ENCODE peak calls at places on chromosome 11, in nine cellular contexts. B is lower leg skin, Z is cardiac muscle cell, R is CD14-positive monocyte, A is BE2C, W is HepG2, N is mammary epithelial cell, S is epithelial cell of proximal tubule, P is fibroblast of lung. V is an unnamed sample.

GRCh38 chr11:60124802-60125432 is 36.5 kb downstream of the MS4A2 start:
- DNase-seq in P (no peak), Z (no peak), A (no peak), R (no peak), S (no peak), N (no peak), W (no peak), B (no peak), V (no peak)

GRCh38 chr11:121514401-121514981 is 61.7 kb upstream of the SORL1-AS1 start:
- DNase-seq in A (no peak), N (no peak), B (no peak), S (no peak), W (no peak), P (no peak), R (no peak), Z (no peak), V (no peak)

GRCh38 chr11:65305501-65306268 is 9.0 kb upstream of the CDC42EP2 start:
- DNase-seq in S (no peak), N (no peak), Z (peak; percentile 72), B (no peak), A (no peak), P (peak; percentile 64), R (no peak), W (peak; percentile 93), V (no peak)

GRCh38 chr11:123351375-123351774 is 78.7 kb upstream of the GRAMD1B start:
- DNase-seq in R (no peak), B (no peak), N (no peak), W (no peak), Z (peak; percentile 44), S (no peak), A (peak; percentile 71), P (no peak), V (no peak)

GRCh38 chr11:1650918-1651262 is 21.3 kb downstream of the KRTAP5-5 start:
- DNase-seq in Z (no peak), N (peak; percentile 5), A (no peak), P (no peak), W (no peak), R (no peak), B (no peak), S (no peak), V (no peak)

GRCh38 chr11:118657238-118657637 is 22.2 kb downstream of the TREH start:
- DNase-seq in P (no peak), N (no peak), A (no peak), W (no peak), R (no peak), B (no peak), S (no peak), Z (no peak), V (no peak)

GRCh38 chr11:114307524-114308203 is 11.5 kb downstream of the NNMT start:
- DNase-seq in A (no peak), B (peak; percentile 91), N (peak; percentile 75), W (peak; percentile 23), Z (peak; percentile 98), S (no peak), P (peak; percentile 93), R (no peak), V (no peak)

GRCh38 chr11:8719260-8720190 is 36.9 kb downstream of the RPL27A start:
- DNase-seq in N (peak; percentile 77), P (peak; percentile 98), Z (peak; percentile 84), W (peak; percentile 48), B (peak; percentile 91), A (no peak), R (no peak), S (peak; percentile 60), V (no peak)

GRCh38 chr11:61966673-61967176 is 709 bp downstream of the FTH1 start:
- DNase-seq in Z (peak; percentile 58), S (no peak), W (no peak), R (no peak), B (peak; percentile 86), A (no peak), P (peak; percentile 43), N (peak; percentile 66), V (peak; percentile 24)

GRCh38 chr11:102914238-102915043 is 39.7 kb upstream of the MMP12 start:
- DNase-seq in P (peak; percentile 31), N (peak; percentile 28), R (no peak), S (no peak), Z (peak; percentile 59), W (peak; percentile 4), B (no peak), A (no peak), V (no peak)

GRCh38 chr11:818396-819128 is at the start of gene PNPLA2:
- DNase-seq in R (no peak), W (peak; percentile 74), N (peak; percentile 50), B (no peak), P (no peak), Z (peak; percentile 78), S (no peak), A (no peak), V (no peak)

GRCh38 chr11:115134886-115135285 is 369.3 kb downstream of the CADM1 start:
- DNase-seq in N (no peak), W (no peak), Z (no peak), R (no peak), B (no peak), A (no peak), S (no peak), P (no peak), V (no peak)

GRCh38 chr11:38130514-38130913 is 1532.5 kb upstream of the RAG2 start:
- DNase-seq in S (no peak), B (no peak), R (no peak), Z (no peak), P (no peak), A (no peak), N (no peak), W (no peak), V (no peak)

GRCh38 chr11:106456651-106457050 is 379.2 kb downstream of the AASDHPPT start:
- DNase-seq in B (no peak), W (no peak), S (no peak), Z (no peak), A (no peak), R (no peak), P (peak; percentile 70), N (peak; percentile 70), V (no peak)

GRCh38 chr11:86990079-86990478 is 34.9 kb upstream of the FZD4 start:
- DNase-seq in W (no peak), Z (no peak), S (no peak), N (no peak), P (peak; percentile 40), A (no peak), R (no peak), B (no peak), V (no peak)

DNA sequence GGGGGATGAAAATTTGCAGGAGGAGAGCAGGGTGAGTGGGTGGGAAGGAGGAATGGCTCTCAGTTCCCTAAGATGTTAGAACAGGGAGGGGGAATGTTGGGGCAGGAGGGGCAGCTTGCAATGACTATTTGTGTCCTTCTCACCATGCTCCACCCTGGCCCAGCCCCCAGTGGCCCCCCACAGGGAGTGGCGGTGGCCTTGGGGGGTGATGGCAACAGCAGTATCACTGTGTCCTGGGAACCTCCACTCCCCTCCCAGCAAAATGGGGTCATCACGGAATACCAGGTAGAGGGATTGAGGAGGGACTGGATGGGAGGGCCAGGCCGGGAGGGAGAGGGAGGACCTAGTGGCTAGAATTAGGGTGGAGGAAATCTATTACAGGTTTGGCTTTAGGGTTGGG is 10.2 kb downstream of the ROBO3 start:
- DNase-seq in A (no peak), N (no peak), R (no peak), P (no peak), Z (no peak), S (no peak), B (peak; percentile 83), W (no peak), V (no peak)
- TF ChIP-seq CTCF in A (no peak), N (no peak), R (no peak), P (no peak), Z (no peak), S (no peak), B (no peak), W (no peak), V (no peak)

DNA sequence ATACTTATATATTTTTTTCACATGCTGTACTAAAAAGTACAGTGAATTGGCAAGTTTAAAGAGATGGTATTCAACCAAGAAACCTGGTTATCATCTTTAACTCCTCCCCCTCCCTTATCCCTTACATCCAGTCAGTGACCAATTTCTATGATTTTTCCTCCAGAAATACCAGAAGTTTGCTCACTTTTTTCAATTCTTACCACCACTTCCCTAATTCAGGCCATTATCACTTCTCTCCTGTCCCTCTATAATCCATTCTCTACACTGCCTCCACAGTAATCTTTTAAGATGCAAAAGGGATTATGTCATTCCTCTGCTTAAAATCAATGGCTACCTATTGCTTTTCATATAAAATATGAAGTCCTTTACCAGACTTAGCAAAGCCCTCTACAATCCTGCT is 62.8 kb downstream of the CEP57 start:
- DNase-seq in P (no peak), R (no peak), A (no peak), B (no peak), W (no peak), Z (no peak), N (no peak), S (no peak), V (no peak)
- TF ChIP-seq CTCF in P (no peak), R (no peak), A (no peak), B (no peak), W (no peak), Z (no peak), N (no peak), S (no peak), V (no peak)

DNA sequence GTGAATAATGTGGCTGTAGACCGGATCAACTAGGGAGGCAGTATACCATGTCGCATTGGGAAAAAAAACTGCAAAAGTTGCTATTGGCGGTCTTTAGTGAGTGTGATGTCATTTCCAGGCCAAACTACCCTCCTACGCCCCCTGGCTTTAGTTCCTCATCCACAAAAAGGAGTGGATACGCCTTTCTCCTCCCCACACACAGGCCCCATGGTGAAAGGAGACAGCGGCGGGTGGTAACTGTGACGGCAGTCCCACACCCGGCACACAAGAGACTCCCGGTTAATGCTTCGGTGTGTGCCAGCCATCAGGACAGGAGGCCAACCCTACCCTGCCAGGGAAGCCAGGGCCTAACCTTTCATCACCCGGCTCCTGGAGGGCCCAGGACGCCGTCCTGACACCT is 11.0 kb downstream of the TP53I11 start:
- DNase-seq in W (peak; percentile 7), B (no peak), R (no peak), Z (peak; percentile 44), A (no peak), S (no peak), N (no peak), P (no peak), V (no peak)
- TF ChIP-seq CTCF in W (no peak), B (no peak), R (peak; percentile 46), Z (peak; percentile 39), A (peak; percentile 25), S (peak; percentile 13), N (no peak), P (peak; percentile 44), V (no peak)

DNA sequence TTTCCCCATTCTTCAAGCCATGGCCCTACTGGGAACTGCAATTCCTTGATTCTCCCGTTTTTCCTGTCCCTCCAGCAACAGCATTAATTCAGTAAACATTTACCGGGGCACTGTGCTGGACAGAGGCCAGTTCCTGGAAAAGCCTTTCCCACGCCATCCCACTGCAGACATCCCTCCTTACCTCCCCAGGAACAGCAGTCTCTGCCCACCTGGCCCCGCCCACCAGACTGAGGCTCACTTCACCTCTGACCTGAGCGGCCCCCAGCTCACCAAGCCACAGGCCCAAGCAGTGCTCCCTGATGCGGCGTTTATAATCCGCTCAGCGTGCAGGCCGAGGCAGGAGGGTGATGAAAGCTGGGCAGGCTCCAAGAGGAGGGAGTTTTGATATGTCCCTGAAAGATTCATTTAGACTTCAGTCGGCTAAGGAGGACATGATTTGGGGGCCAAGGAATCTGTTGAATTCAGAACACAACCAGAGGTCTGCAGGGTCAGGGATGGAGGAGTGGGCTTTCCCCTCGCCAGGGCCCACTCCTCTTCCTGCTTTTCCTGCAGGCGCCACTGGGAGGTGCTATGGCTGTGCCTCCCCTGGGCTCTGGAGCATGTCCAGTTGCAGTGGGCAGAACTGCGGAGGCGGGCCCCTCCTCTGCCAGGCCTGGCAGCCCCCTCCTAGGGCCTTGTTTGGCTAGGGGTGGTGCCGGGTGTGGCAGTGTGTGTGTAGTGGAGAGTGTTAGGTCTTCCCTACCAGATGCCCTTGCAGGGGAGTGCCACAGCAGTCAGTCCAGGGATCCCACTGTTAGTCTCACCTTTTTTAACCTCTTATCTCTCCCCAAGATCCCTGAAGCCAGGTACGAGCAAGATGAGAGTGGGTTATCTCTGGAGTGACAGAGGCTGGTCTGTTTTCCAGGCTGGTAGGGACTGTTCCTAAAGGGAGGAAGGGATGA is 1.4 kb upstream of the TAGLN start:
- DNase-seq in N (no peak), S (no peak), Z (peak; percentile 79), B (peak; percentile 87), P (peak; percentile 53), W (no peak), A (peak; percentile 49), R (peak; percentile 28), V (no peak)
- TF ChIP-seq CTCF in N (peak; percentile 39), S (peak; percentile 49), Z (peak; percentile 80), B (no peak), P (peak; percentile 58), W (peak; percentile 64), A (peak; percentile 63), R (peak; percentile 39), V (no peak)

V was measured in omental fat pad.